ENCODE peak calls at places on chromosomes 12 and 14, in five cellular contexts. U is body of pancreas, G is aorta, Q is pancreas, D is left ventricle myocardium inferior. B is an unnamed sample.

GRCh38 chr14:70646705-70647104 is 5.0 kb downstream of the TTC9 start:
- DNase-seq in U (no peak), G (no peak), Q (no peak), D (no peak), B (no peak)

GRCh38 chr12:123165537-123165936 is 14.6 kb upstream of the PITPNM2 start:
- DNase-seq in U (no peak), G (no peak), Q (no peak), D (no peak), B (no peak)

GRCh38 chr14:91413547-91414474 is 3.8 kb downstream of the CCDC88C start:
- DNase-seq in U (peak; percentile 95), G (no peak), Q (peak; percentile 95), D (no peak), B (no peak)

GRCh38 chr14:102138535-102138934 is 1.2 kb upstream of the WDR20 start:
- DNase-seq in U (no peak), G (no peak), Q (no peak), D (no peak), B (no peak)

GRCh38 chr12:65784616-65785015 is 39.7 kb upstream of the HMGA2 start:
- DNase-seq in U (no peak), G (no peak), Q (no peak), D (no peak), B (no peak)

GRCh38 chr14:102799684-102800562 is 22.7 kb downstream of the TRAF3 start:
- DNase-seq in U (no peak), G (no peak), Q (no peak), D (no peak), B (peak; percentile 35)

GRCh38 chr14:23578560-23579310 is at the start of gene JPH4:
- DNase-seq in U (no peak), G (no peak), Q (no peak), D (no peak), B (peak; percentile 70)

GRCh38 chr12:41485203-41485602 is 297.1 kb downstream of the PDZRN4 start:
- DNase-seq in U (no peak), G (no peak), Q (no peak), D (no peak), B (no peak)

GRCh38 chr14:68571928-68572525 is 220.8 kb downstream of the ZFP36L1 start:
- DNase-seq in U (no peak), G (no peak), Q (no peak), D (no peak), B (no peak)

GRCh38 chr14:64729386-64730060 is 25.3 kb downstream of the PLEKHG3 start:
- DNase-seq in U (no peak), G (peak; percentile 63), Q (no peak), D (peak; percentile 61), B (no peak)

GRCh38 chr14:86035882-86036281 is 505.9 kb downstream of the FLRT2 start:
- DNase-seq in U (no peak), G (no peak), Q (no peak), D (no peak), B (no peak)

GRCh38 chr12:105928436-105928835 is 210.3 kb downstream of the NUAK1 start:
- DNase-seq in U (peak; percentile 71), G (no peak), Q (peak; percentile 68), D (no peak), B (no peak)

GRCh38 chr12:74317078-74317581 is 220.5 kb upstream of the ATXN7L3B start:
- DNase-seq in U (peak; percentile 18), G (no peak), Q (no peak), D (peak; percentile 28), B (peak; percentile 27)

GRCh38 chr14:75205586-75205985 is 29.2 kb upstream of the TMED10 start:
- DNase-seq in U (no peak), G (no peak), Q (no peak), D (no peak), B (peak; percentile 28)

GRCh38 chr12:46373303-46374182 is 970 bp upstream of the SLC38A2 start:
- DNase-seq in U (peak; percentile 52), G (peak; percentile 84), Q (peak; percentile 73), D (peak; percentile 51), B (peak; percentile 88)

GRCh38 chr14:59190372-59190771 is 1.9 kb downstream of the DAAM1 start:
- DNase-seq in U (peak; percentile 22), G (no peak), Q (no peak), D (no peak), B (peak; percentile 48)

GRCh38 chr12:4934651-4935050 is 24.9 kb downstream of the KCNA1 start:
- DNase-seq in U (no peak), G (no peak), Q (no peak), D (no peak), B (no peak)

GRCh38 chr12:81564237-81564636 is 194.9 kb downstream of the PPFIA2 start:
- DNase-seq in U (no peak), G (no peak), Q (no peak), D (no peak), B (no peak)

GRCh38 chr12:20596036-20596435 is 99.1 kb upstream of the SLCO1C1 start:
- DNase-seq in U (no peak), G (no peak), Q (no peak), D (no peak), B (no peak)

GRCh38 chr14:91348861-91349465 is 68.7 kb downstream of the CCDC88C start:
- DNase-seq in U (no peak), G (no peak), Q (no peak), D (no peak), B (no peak)

GRCh38 chr14:33676135-33676566 is 274.7 kb downstream of the EGLN3 start:
- DNase-seq in U (peak; percentile 13), G (no peak), Q (peak; percentile 32), D (peak; percentile 20), B (peak; percentile 93)

GRCh38 chr12:23834076-23834475 is 115.4 kb downstream of the SOX5 start:
- DNase-seq in U (no peak), G (no peak), Q (no peak), D (no peak), B (no peak)

GRCh38 chr12:71684081-71684480 is 1.8 kb upstream of the TMEM19 start:
- DNase-seq in U (no peak), G (no peak), Q (no peak), D (no peak), B (no peak)

GRCh38 chr14:51328942-51329350 is 88.9 kb downstream of the TMX1 start:
- DNase-seq in U (no peak), G (no peak), Q (no peak), D (no peak), B (no peak)

GRCh38 chr14:59123975-59124374 is 64.5 kb upstream of the DAAM1 start:
- DNase-seq in U (no peak), G (no peak), Q (no peak), D (no peak), B (peak; percentile 55)

GRCh38 chr12:105783983-105784947 is 354.5 kb downstream of the NUAK1 start:
- DNase-seq in U (no peak), G (no peak), Q (no peak), D (no peak), B (no peak)

GRCh38 chr14:69640931-69641330 is 29.5 kb downstream of the SUSD6 start:
- DNase-seq in U (no peak), G (no peak), Q (no peak), D (no peak), B (no peak)

GRCh38 chr12:84604541-84604940 is 308.1 kb downstream of the SLC6A15 start:
- DNase-seq in U (no peak), G (no peak), Q (no peak), D (no peak), B (no peak)

GRCh38 chr14:40218282-40218941 is 786.2 kb upstream of the FBXO33 start:
- DNase-seq in U (no peak), G (no peak), Q (no peak), D (no peak), B (no peak)

GRCh38 chr14:40221428-40221827 is 789.2 kb upstream of the FBXO33 start:
- DNase-seq in U (no peak), G (no peak), Q (no peak), D (no peak), B (no peak)

GRCh38 chr14:40213701-40214100 is 781.5 kb upstream of the FBXO33 start:
- DNase-seq in U (no peak), G (no peak), Q (no peak), D (no peak), B (no peak)

GRCh38 chr14:40219032-40219431 is 786.8 kb upstream of the FBXO33 start:
- DNase-seq in U (no peak), G (no peak), Q (no peak), D (no peak), B (no peak)

DNA sequence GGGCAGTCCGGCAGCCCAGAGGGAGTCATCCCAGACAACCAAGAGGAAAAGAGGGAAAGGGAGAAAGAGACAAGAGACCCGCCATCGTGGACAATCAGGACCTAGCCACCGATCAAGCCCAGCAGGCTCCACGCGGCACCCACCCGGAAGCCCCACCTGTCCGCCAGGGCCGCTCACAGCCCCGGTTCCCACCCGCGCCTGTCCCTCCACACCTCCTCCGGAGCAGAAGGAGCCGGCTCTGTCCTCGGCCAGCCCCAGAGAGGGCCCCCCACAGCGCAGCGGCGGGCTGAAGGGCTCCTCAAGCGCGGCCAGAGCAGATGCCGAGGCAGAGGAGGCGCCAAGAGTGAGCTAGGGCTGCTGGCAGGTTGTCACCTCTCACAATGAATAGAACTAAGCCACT is 784.7 kb upstream of the FBXO33 start:
- DNase-seq in U (no peak), G (peak; percentile 61), Q (peak; percentile 64), D (no peak), B (no peak)
- H3K9me3 ChIP-seq in U (peaks cover 3% of the 10 kb centered on the region), G (no peaks in the 10 kb centered on the region), Q (no peaks in the 10 kb centered on the region), D (no peaks in the 10 kb centered on the region), B (no peaks in the 10 kb centered on the region)

GRCh38 chr12:120131116-120131515 is 14.6 kb upstream of the RAB35 start:
- DNase-seq in U (no peak), G (no peak), Q (no peak), D (no peak), B (no peak)
- H3K36me3 ChIP-seq in U (peaks cover 72% of the 10 kb centered on the region), G (peaks cover 14% of the 10 kb centered on the region), Q (peaks cover 50% of the 10 kb centered on the region), D (peaks cover 100% of the 10 kb centered on the region), B (peaks cover 57% of the 10 kb centered on the region)

DNA sequence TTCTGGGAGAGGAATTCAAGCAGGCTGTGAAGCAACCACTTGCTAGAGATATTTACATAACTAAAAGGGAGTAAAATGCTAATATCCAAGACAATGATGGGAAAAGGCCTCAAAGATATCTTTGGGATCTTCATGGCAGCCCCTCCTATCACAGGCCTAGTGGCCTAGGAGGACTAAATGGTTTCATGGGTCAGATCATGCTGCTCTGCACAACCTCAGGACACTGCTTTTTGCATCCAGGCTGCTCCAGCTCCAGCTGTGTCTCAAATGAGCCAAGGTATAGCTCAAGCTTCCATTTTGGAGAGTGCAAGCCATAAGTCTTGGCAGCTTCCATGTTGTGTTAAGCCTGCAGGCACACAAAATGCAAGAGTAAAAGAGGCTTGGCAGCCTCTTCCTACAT is 195.6 kb upstream of the SSTR1 start:
- DNase-seq in U (no peak), G (no peak), Q (no peak), D (no peak), B (no peak)
- H3K9me3 ChIP-seq in U (peaks cover 9% of the 10 kb centered on the region), G (peaks cover 14% of the 10 kb centered on the region), Q (no peaks in the 10 kb centered on the region), D (peaks cover 41% of the 10 kb centered on the region), B (peaks cover 11% of the 10 kb centered on the region)

DNA sequence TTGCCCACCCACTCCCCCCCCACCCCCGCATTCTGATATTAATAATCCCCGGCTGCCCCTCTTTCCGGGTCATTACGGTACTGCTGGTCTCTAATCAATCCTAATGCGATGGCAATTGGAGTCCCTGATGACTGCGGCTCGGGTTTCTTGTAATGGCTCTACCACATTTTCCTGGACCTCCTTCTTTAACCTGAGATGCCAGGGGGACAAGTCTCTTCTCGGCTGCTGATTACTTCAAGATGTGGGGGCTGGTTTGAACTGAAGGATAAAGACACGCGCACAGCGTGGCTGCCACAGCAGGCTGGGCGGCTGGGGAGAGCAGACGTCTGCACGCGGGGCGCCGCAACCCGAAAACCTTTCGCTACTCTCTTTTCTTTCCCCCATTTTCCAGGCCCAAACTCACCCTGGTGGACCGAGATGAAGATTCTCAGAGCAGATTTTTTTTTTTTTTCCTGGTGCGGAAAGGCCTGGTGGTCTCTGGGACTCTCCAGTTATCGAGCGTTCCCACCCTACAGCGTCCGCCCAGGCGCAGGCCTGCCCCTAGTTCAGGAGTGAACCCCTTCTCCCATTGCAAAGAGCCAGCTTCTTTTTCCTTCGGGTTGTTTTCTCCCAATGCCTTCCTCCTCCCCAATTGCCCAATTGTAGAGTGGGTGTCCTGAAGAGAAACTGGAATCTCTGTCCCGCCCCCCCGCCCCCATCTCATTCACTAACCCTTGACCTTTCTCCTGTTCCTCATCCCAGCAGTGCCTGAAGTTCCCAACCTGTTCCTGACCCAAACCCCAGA is 6.0 kb upstream of the SIX1 start:
- DNase-seq in U (no peak), G (no peak), Q (no peak), D (no peak), B (no peak)
- H3K36me3 ChIP-seq in U (no peaks in the 10 kb centered on the region), G (no peaks in the 10 kb centered on the region), Q (no peaks in the 10 kb centered on the region), D (no peaks in the 10 kb centered on the region), B (no peaks in the 10 kb centered on the region)